ENCODE peak calls at places on chromosomes 6 and 20, in five cellular contexts. R is SHP77 treated with DMSO at 0.1 percent for 48 hours; U is HEK293T; I is islet precursor cell; S is stimulated activated CD8-positive, alpha-beta memory T cell treated with anti-CD3 and anti-CD28 coated beads, Interleukin-7, amount 100 ng/mL, for 4 hours. Y is an unnamed sample.

GRCh38 chr6:17015551-17016381 is 86.1 kb upstream of the STMND1 start:
- DNase-seq in R (no peak), S (peak), U (no peak), I (no peak), Y (no peak)

GRCh38 chr6:69820438-69820837 is 23.6 kb upstream of the LMBRD1 start:
- DNase-seq in R (no peak), U (no peak), I (no peak), S (no peak), Y (no peak)

GRCh38 chr6:70879496-70879895 is 77.4 kb downstream of the B3GAT2 start:
- DNase-seq in I (no peak), R (no peak), U (no peak), S (no peak), Y (no peak)

GRCh38 chr20:32352101-32352720 is 5.9 kb upstream of the ASXL1 start:
- DNase-seq in U (no peak), R (no peak), I (no peak), S (no peak), Y (no peak)

GRCh38 chr6:137811912-137812553 is 55.0 kb upstream of the TNFAIP3 start:
- DNase-seq in I (no peak), S (no peak), U (no peak), R (no peak), Y (no peak)

GRCh38 chr6:121175827-121176226 is 158.5 kb downstream of the TBC1D32 start:
- DNase-seq in U (no peak), S (no peak), R (no peak), I (no peak), Y (no peak)

GRCh38 chr6:128250370-128251070 is 269.9 kb downstream of the PTPRK start:
- DNase-seq in I (no peak), R (no peak), U (no peak), S (no peak), Y (no peak)

GRCh38 chr6:111721677-111722219 is 116.1 kb upstream of the TRAF3IP2 start:
- DNase-seq in R (peak), U (peak), S (no peak), I (no peak), Y (no peak)